ENCODE peak calls at places on chromosomes 5 and 9, in seven cellular contexts. C is uterus, J is astrocyte of the cerebellum, G is non-pigmented ciliary epithelial cell, U is PC-3, A is hepatocyte, S is lung microvascular endothelial cell. D is an unnamed sample.

GRCh38 chr5:178113841-178114324 is 551 bp downstream of the N4BP3 start:
- DNase-seq in C (no peak), J (no peak), G (no peak), U (no peak), A (no peak), S (no peak), D (no peak)

GRCh38 chr5:108481355-108481931 is 99.5 kb upstream of the FBXL17 start:
- DNase-seq in C (no peak), J (peak; percentile 1), G (no peak), U (peak; percentile 82), A (peak; percentile 69), S (peak; percentile 16), D (no peak)

GRCh38 chr5:112866739-112867138 is 5.7 kb downstream of the SRP19 start:
- DNase-seq in C (no peak), J (no peak), G (no peak), U (no peak), A (no peak), S (no peak), D (no peak)

GRCh38 chr9:138010861-138011260 is 133.3 kb downstream of the CACNA1B start:
- DNase-seq in C (no peak), J (no peak), G (no peak), U (no peak), A (no peak), S (no peak), D (no peak)

GRCh38 chr5:7926720-7927119 is 57.8 kb downstream of the MTRR start:
- DNase-seq in C (no peak), J (no peak), G (no peak), U (no peak), A (no peak), S (no peak), D (no peak)

GRCh38 chr9:137531099-137531765 is 19.0 kb downstream of the PNPLA7 start:
- DNase-seq in C (no peak), J (no peak), G (no peak), U (no peak), A (no peak), S (no peak), D (no peak)

GRCh38 chr9:98861881-98862501 is 54.5 kb downstream of the GALNT12 start:
- DNase-seq in C (peak; percentile 83), J (no peak), G (no peak), U (peak; percentile 93), A (peak; percentile 66), S (no peak), D (no peak)

GRCh38 chr5:17114715-17115599 is 102.5 kb upstream of the BASP1 start:
- DNase-seq in C (no peak), J (no peak), G (no peak), U (peak; percentile 29), A (no peak), S (no peak), D (no peak)

GRCh38 chr9:113018247-113018646 is 6.3 kb upstream of the ZNF883 start:
- DNase-seq in C (no peak), J (no peak), G (no peak), U (no peak), A (no peak), S (no peak), D (no peak)

GRCh38 chr9:110257097-110257955 is 1.0 kb upstream of the TXN start:
- DNase-seq in C (peak; percentile 17), J (no peak), G (no peak), U (no peak), A (peak; percentile 32), S (peak; percentile 19), D (no peak)

GRCh38 chr5:119179857-119180641 is 109.2 kb downstream of the DMXL1 start:
- DNase-seq in C (no peak), J (no peak), G (no peak), U (peak; percentile 28), A (no peak), S (no peak), D (no peak)

GRCh38 chr5:124040799-124041198 is 528.8 kb downstream of the CSNK1G3 start:
- DNase-seq in C (no peak), J (peak; percentile 94), G (no peak), U (no peak), A (no peak), S (no peak), D (no peak)

GRCh38 chr5:45410304-45410995 is 285.7 kb downstream of the HCN1 start:
- DNase-seq in C (no peak), J (no peak), G (no peak), U (no peak), A (no peak), S (no peak), D (peak; percentile 75)

GRCh38 chr9:86641970-86642369 is 287.8 kb upstream of the TUT7 start:
- DNase-seq in C (no peak), J (no peak), G (no peak), U (no peak), A (no peak), S (no peak), D (no peak)

GRCh38 chr5:126595486-126596083 is 566 bp upstream of the ALDH7A1 start:
- DNase-seq in C (no peak), J (no peak), G (no peak), U (no peak), A (no peak), S (no peak), D (no peak)

GRCh38 chr9:99745085-99745484 is 76.6 kb upstream of the NR4A3 start:
- DNase-seq in C (no peak), J (no peak), G (no peak), U (no peak), A (no peak), S (no peak), D (no peak)

GRCh38 chr5:36730537-36731216 is 124.3 kb downstream of the SLC1A3 start:
- DNase-seq in C (no peak), J (no peak), G (no peak), U (no peak), A (no peak), S (no peak), D (no peak)

GRCh38 chr9:115250646-115251045 is 132.7 kb upstream of the TNC start:
- DNase-seq in C (no peak), J (peak; percentile 22), G (peak; percentile 91), U (peak; percentile 83), A (peak; percentile 43), S (no peak), D (peak; percentile 83)

GRCh38 chr5:179530069-179530998 is 20.0 kb upstream of the RUFY1 start:
- DNase-seq in C (peak; percentile 58), J (no peak), G (no peak), U (no peak), A (peak; percentile 75), S (peak; percentile 71), D (no peak)

GRCh38 chr5:108681079-108681921 is 66.4 kb upstream of the FER start:
- DNase-seq in C (peak; percentile 28), J (peak; percentile 62), G (peak; percentile 58), U (peak; percentile 70), A (peak; percentile 72), S (peak; percentile 79), D (no peak)

GRCh38 chr5:57246426-57246825 is 72.6 kb downstream of the GPBP1 start:
- DNase-seq in C (no peak), J (no peak), G (no peak), U (no peak), A (no peak), S (no peak), D (no peak)

GRCh38 chr5:88664630-88665029 is 218.4 kb downstream of the MEF2C start:
- DNase-seq in C (no peak), J (no peak), G (no peak), U (no peak), A (no peak), S (no peak), D (no peak)

GRCh38 chr5:21802869-21803490 is 1050.2 kb downstream of the CDH12 start:
- DNase-seq in C (no peak), J (no peak), G (no peak), U (peak; percentile 79), A (peak; percentile 28), S (peak; percentile 60), D (no peak)

GRCh38 chr9:90921104-90921503 is 119.5 kb downstream of the SYK start:
- DNase-seq in C (no peak), J (no peak), G (no peak), U (no peak), A (peak; percentile 25), S (no peak), D (no peak)

GRCh38 chr5:74641014-74641777 is 668 bp upstream of the ENC1 start:
- DNase-seq in C (peak; percentile 44), J (no peak), G (no peak), U (peak; percentile 89), A (peak; percentile 95), S (peak; percentile 57), D (no peak)

GRCh38 chr9:115033800-115034199 is 84.2 kb downstream of the TNC start:
- DNase-seq in C (no peak), J (no peak), G (no peak), U (no peak), A (no peak), S (no peak), D (no peak)

GRCh38 chr5:88666761-88667186 is 216.2 kb downstream of the MEF2C start:
- DNase-seq in C (no peak), J (no peak), G (no peak), U (peak; percentile 10), A (no peak), S (no peak), D (no peak)

GRCh38 chr5:170159101-170159698 is 53.5 kb downstream of the FOXI1 start:
- DNase-seq in C (no peak), J (no peak), G (peak; percentile 42), U (peak; percentile 32), A (no peak), S (no peak), D (no peak)

GRCh38 chr5:139458580-139459407 is 3.7 kb downstream of the ECSCR start:
- DNase-seq in C (no peak), J (peak; percentile 66), G (no peak), U (peak; percentile 59), A (no peak), S (peak; percentile 60), D (no peak)

GRCh38 chr5:16578474-16578883 is 38.3 kb downstream of the RETREG1 start:
- DNase-seq in C (no peak), J (no peak), G (no peak), U (no peak), A (no peak), S (peak; percentile 7), D (peak; percentile 29)

GRCh38 chr9:112050544-112051475 is 124.3 kb downstream of the SUSD1 start:
- DNase-seq in C (peak; percentile 70), J (peak; percentile 99), G (peak; percentile 82), U (peak; percentile 61), A (peak; percentile 76), S (peak; percentile 94), D (peak; percentile 96)

GRCh38 chr9:38431101-38431500 is 6.8 kb upstream of the IGFBPL1 start:
- DNase-seq in C (no peak), J (no peak), G (no peak), U (no peak), A (no peak), S (peak; percentile 74), D (no peak)

GRCh38 chr5:41172012-41172411 is 41.3 kb downstream of the C6 start:
- DNase-seq in C (no peak), J (no peak), G (no peak), U (no peak), A (no peak), S (no peak), D (no peak)

GRCh38 chr5:122864400-122864799 is 19.0 kb downstream of the SNX24 start:
- DNase-seq in C (no peak), J (no peak), G (no peak), U (no peak), A (no peak), S (no peak), D (no peak)

GRCh38 chr5:124747770-124748686 is 1.6 kb upstream of the ZNF608 start:
- DNase-seq in C (no peak), J (no peak), G (no peak), U (peak; percentile 21), A (peak; percentile 28), S (peak; percentile 67), D (no peak)

GRCh38 chr9:109440797-109441287 is 57.3 kb downstream of the PTPN3 start:
- DNase-seq in C (peak; percentile 22), J (peak; percentile 82), G (peak; percentile 73), U (peak; percentile 80), A (peak; percentile 84), S (peak; percentile 89), D (peak; percentile 61)

GRCh38 chr9:1454211-1454979 is 404.2 kb downstream of the DMRT2 start:
- DNase-seq in C (no peak), J (no peak), G (no peak), U (no peak), A (no peak), S (no peak), D (no peak)

D was measured in retinal pigment epithelial cell.